ENCODE peak calls at places on chromosomes 1 and 21, in ten cellular contexts. L, C, S, Q, O, U, F, E, B and J are unnamed samples.
A peak's percentile ranks its signal among the peaks of the same experiment; 100 is the strongest.

GRCh38 chr1:226447932-226448670 is 40.2 kb upstream of the PARP1 start:
- DNase-seq in B (no peak), L (no peak), Q (peak; percentile 72), O (no peak), E (no peak), S (peak; percentile 62), C (peak; percentile 41), U (no peak), F (no peak), J (peak; percentile 58)

GRCh38 chr1:9651565-9652378 is at the start of gene PIK3CD:
- DNase-seq in U (peak; percentile 52), B (peak; percentile 61), O (no peak), E (no peak), C (peak; percentile 63), F (peak; percentile 74), S (peak; percentile 25), L (no peak), Q (peak; percentile 12), J (no peak)

GRCh38 chr1:230143534-230143933 is 76.5 kb downstream of the GALNT2 start:
- DNase-seq in U (no peak), Q (no peak), B (no peak), S (no peak), O (no peak), F (no peak), C (no peak), L (no peak), E (no peak), J (no peak)

GRCh38 chr1:207619833-207620572 is 24.9 kb upstream of the CR1L start:
- DNase-seq in O (peak; percentile 24), U (peak; percentile 73), C (peak; percentile 66), L (no peak), S (peak; percentile 39), E (no peak), F (no peak), Q (peak; percentile 81), B (peak; percentile 72), J (peak; percentile 55)

GRCh38 chr1:232891656-232892317 is 58.6 kb upstream of the NTPCR start:
- DNase-seq in F (no peak), B (no peak), U (no peak), L (no peak), E (no peak), Q (no peak), O (no peak), C (peak; percentile 66), S (no peak), J (no peak)

GRCh38 chr1:36094621-36095061 is 5.9 kb downstream of the ADPRS start:
- DNase-seq in Q (no peak), B (no peak), O (no peak), F (peak; percentile 57), S (no peak), U (no peak), E (no peak), C (no peak), L (no peak), J (no peak)

GRCh38 chr1:186749820-186750219 is 69.6 kb upstream of the PTGS2 start:
- DNase-seq in U (no peak), L (no peak), F (no peak), S (peak; percentile 32), B (no peak), Q (no peak), O (no peak), C (no peak), E (no peak), J (peak; percentile 86)

GRCh38 chr21:38241029-38241740 is 15.6 kb upstream of the KCNJ15 start:
- DNase-seq in S (no peak), L (no peak), C (peak; percentile 72), F (no peak), O (no peak), Q (no peak), U (no peak), B (no peak), E (peak; percentile 71), J (no peak)

GRCh38 chr1:213796525-213796924 is 191.2 kb upstream of the PROX1 start:
- DNase-seq in O (no peak), E (no peak), C (no peak), L (no peak), U (no peak), S (no peak), B (no peak), Q (no peak), F (no peak), J (no peak)

GRCh38 chr1:239250353-239251035 is 135.9 kb upstream of the CHRM3 start:
- DNase-seq in C (no peak), O (no peak), F (no peak), U (no peak), E (no peak), Q (peak; percentile 98), S (peak; percentile 40), B (no peak), L (no peak), J (peak; percentile 97)

GRCh38 chr21:28699591-28700259 is 293.0 kb downstream of the LTN1 start:
- DNase-seq in O (no peak), Q (no peak), F (no peak), C (no peak), L (no peak), E (peak; percentile 71), B (no peak), S (peak; percentile 47), U (no peak), J (peak; percentile 84)

GRCh38 chr1:50968884-50969610 is 998 bp upstream of the CDKN2C start:
- DNase-seq in U (peak; percentile 48), B (peak; percentile 40), E (peak; percentile 49), S (peak; percentile 54), Q (peak; percentile 29), C (no peak), L (no peak), O (peak; percentile 9), F (peak; percentile 79), J (peak; percentile 32)

GRCh38 chr1:236471653-236472052 is 52.1 kb upstream of the LGALS8 start:
- DNase-seq in U (no peak), O (no peak), S (no peak), C (no peak), Q (no peak), F (no peak), E (no peak), L (no peak), B (peak; percentile 82), J (no peak)

DNA sequence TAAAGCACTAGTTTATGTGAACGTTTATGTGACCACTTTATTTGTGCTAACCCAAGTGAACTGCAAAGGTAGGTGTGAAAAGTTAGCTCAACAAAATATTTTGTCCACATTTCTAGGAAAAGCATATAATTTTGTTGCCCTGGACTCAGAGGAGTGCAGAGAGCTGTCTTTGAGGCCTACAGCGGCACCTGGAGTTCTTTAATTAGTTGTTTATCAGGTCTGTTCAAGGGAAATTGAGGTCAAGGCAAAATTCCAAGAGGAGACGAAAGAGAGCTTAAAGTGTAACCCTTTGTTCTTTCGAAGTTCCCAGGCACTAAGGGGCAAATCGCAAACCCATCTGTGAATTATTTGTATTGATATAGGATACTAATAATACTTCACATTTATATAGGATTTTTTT is 1.4 kb downstream of the GIPC2 start:
- DNase-seq in L (no peak), E (no peak), B (no peak), S (no peak), U (no peak), F (no peak), C (no peak), Q (no peak), O (no peak), J (peak; percentile 12)
- H3K27me3 ChIP-seq in L (peaks cover 8% of the 10 kb centered on the region), E (no peaks in the 10 kb centered on the region), B (peaks cover 16% of the 10 kb centered on the region), S (peaks cover 16% of the 10 kb centered on the region), U (peaks cover 25% of the 10 kb centered on the region), F (peaks cover 13% of the 10 kb centered on the region), C (peaks cover 48% of the 10 kb centered on the region), Q (no peaks in the 10 kb centered on the region), O (peaks cover 26% of the 10 kb centered on the region), J (no peaks in the 10 kb centered on the region)

GRCh38 chr21:44703731-44704635 is 7.0 kb downstream of the KRTAP10-12 start:
- DNase-seq in C (no peak), Q (no peak), O (no peak), F (no peak), E (no peak), B (no peak), U (no peak), L (peak; percentile 3), S (no peak), J (no peak)

GRCh38 chr21:44706706-44707615 is 4.4 kb downstream of the TSPEAR start:
- DNase-seq in E (no peak), Q (no peak), C (no peak), O (no peak), B (no peak), U (no peak), S (no peak), F (no peak), L (no peak), J (no peak)

GRCh38 chr21:44708213-44708865 is 3.0 kb downstream of the TSPEAR start:
- DNase-seq in S (no peak), U (no peak), B (peak; percentile 59), C (no peak), Q (no peak), O (no peak), L (no peak), F (no peak), E (no peak), J (no peak)

GRCh38 chr21:44704636-44705001 is 6.8 kb downstream of the TSPEAR start:
- DNase-seq in O (no peak), F (no peak), B (no peak), Q (no peak), L (no peak), U (no peak), S (no peak), C (no peak), E (no peak), J (no peak)

GRCh38 chr21:44706026-44706705 is 5.2 kb downstream of the TSPEAR start:
- DNase-seq in Q (no peak), E (no peak), U (no peak), O (no peak), C (no peak), B (no peak), S (no peak), F (no peak), L (no peak), J (no peak)
- H3K4me3 ChIP-seq in Q (no peak overlapping the region), E (no peak overlapping the region), U (no peak overlapping the region), O (no peak overlapping the region), C (no peak overlapping the region), B (peak overlapping the region; percentile 14), S (no peak overlapping the region), F (no peak overlapping the region), L (no peak overlapping the region), J (no peak overlapping the region)

GRCh38 chr1:7988576-7988975 is 27.1 kb downstream of the PARK7 start:
- DNase-seq in S (peak; percentile 64), Q (peak; percentile 70), F (no peak), L (no peak), B (peak; percentile 83), U (no peak), O (no peak), E (no peak), C (no peak), J (peak; percentile 65)
- H3K36me3 ChIP-seq in S (peaks cover 9% of the 10 kb centered on the region), Q (peaks cover 38% of the 10 kb centered on the region), F (peaks cover 31% of the 10 kb centered on the region), L (no peaks in the 10 kb centered on the region), B (peaks cover 7% of the 10 kb centered on the region), U (no peaks in the 10 kb centered on the region), O (peaks cover 60% of the 10 kb centered on the region), E (peaks cover 11% of the 10 kb centered on the region), C (peaks cover 8% of the 10 kb centered on the region), J (peaks cover 9% of the 10 kb centered on the region)

GRCh38 chr1:33140153-33141149 is 41.4 kb downstream of the TRIM62 start:
- DNase-seq in L (no peak), F (no peak), O (no peak), Q (peak; percentile 18), U (peak; percentile 35), C (peak; percentile 39), S (peak; percentile 36), B (peak; percentile 74), E (no peak), J (peak; percentile 45)
- H3K27me3 ChIP-seq in L (no peaks in the 10 kb centered on the region), F (no peaks in the 10 kb centered on the region), O (no peaks in the 10 kb centered on the region), Q (no peaks in the 10 kb centered on the region), U (no peaks in the 10 kb centered on the region), C (no peaks in the 10 kb centered on the region), S (no peaks in the 10 kb centered on the region), B (no peaks in the 10 kb centered on the region), E (no peaks in the 10 kb centered on the region), J (no peaks in the 10 kb centered on the region)